ENCODE peak calls at places on chromosomes 1 and 21, in four cellular contexts. E is PC-3, V is spleen, Q is Panc1. H is an unnamed sample.
A peak's percentile ranks its signal among the peaks of the same experiment; 100 is the strongest.

GRCh38 chr1:95057361-95057760 is 15.4 kb downstream of the ALG14 start:
- DNase-seq in E (no peak), V (no peak), Q (no peak), H (no peak)

GRCh38 chr21:42537106-42537742 is 23.6 kb downstream of the SLC37A1 start:
- DNase-seq in E (peak; percentile 22), V (no peak), Q (no peak), H (no peak)

GRCh38 chr1:162690672-162691434 is 58.6 kb downstream of the DDR2 start:
- DNase-seq in E (peak; percentile 98), V (no peak), Q (peak; percentile 74), H (peak; percentile 47)

GRCh38 chr1:98429851-98430496 is 231.5 kb upstream of the SNX7 start:
- DNase-seq in E (peak; percentile 42), V (no peak), Q (no peak), H (no peak)

GRCh38 chr1:113291777-113292659 is 98.3 kb upstream of the MAGI3 start:
- DNase-seq in E (no peak), V (no peak), Q (no peak), H (no peak)

GRCh38 chr1:84619383-84620093 is 45.3 kb upstream of the CTBS start:
- DNase-seq in E (peak; percentile 90), V (no peak), Q (no peak), H (no peak)

GRCh38 chr1:118821801-118822200 is 166.3 kb downstream of the TBX15 start:
- DNase-seq in E (peak; percentile 44), V (no peak), Q (no peak), H (no peak)

GRCh38 chr1:41241748-41242644 is at the start of gene SCMH1:
- DNase-seq in E (peak; percentile 40), V (peak; percentile 90), Q (no peak), H (no peak)

GRCh38 chr1:207025144-207025880 is 7.2 kb downstream of the C1orf116 start:
- DNase-seq in E (peak; percentile 99), V (no peak), Q (no peak), H (no peak)

GRCh38 chr1:193538690-193539089 is 352.3 kb upstream of the B3GALT2 start:
- DNase-seq in E (no peak), V (no peak), Q (no peak), H (no peak)

GRCh38 chr21:33642896-33643657 is 776 bp downstream of the ITSN1 start:
- DNase-seq in E (peak; percentile 38), V (peak; percentile 89), Q (no peak), H (no peak)

GRCh38 chr1:48560114-48560513 is 88.1 kb upstream of the SPATA6 start:
- DNase-seq in E (no peak), V (no peak), Q (no peak), H (no peak)

GRCh38 chr1:165828103-165828558 is 717 bp downstream of the UCK2 start:
- DNase-seq in E (peak; percentile 55), V (peak; percentile 91), Q (no peak), H (no peak)

GRCh38 chr1:24490101-24490781 is 12.4 kb upstream of the RCAN3 start:
- DNase-seq in E (no peak), V (no peak), Q (no peak), H (no peak)

GRCh38 chr1:87094238-87094637 is 179.8 kb downstream of the HS2ST1 start:
- DNase-seq in E (no peak), V (no peak), Q (no peak), H (no peak)

GRCh38 chr1:225450491-225451191 is 22.8 kb upstream of the LBR start:
- DNase-seq in E (peak; percentile 57), V (no peak), Q (no peak), H (no peak)

GRCh38 chr1:38571726-38572125 is 287.8 kb downstream of the RRAGC start:
- DNase-seq in E (no peak), V (no peak), Q (no peak), H (no peak)

GRCh38 chr1:248871837-248872401 is 13.0 kb upstream of the ZNF692 start:
- DNase-seq in E (no peak), V (no peak), Q (no peak), H (no peak)

GRCh38 chr1:27992271-27992670 is 32.5 kb downstream of the XKR8 start:
- DNase-seq in E (no peak), V (peak; percentile 87), Q (no peak), H (no peak)

GRCh38 chr1:19866758-19867157 is 15.4 kb upstream of the OTUD3 start:
- DNase-seq in E (peak; percentile 80), V (no peak), Q (no peak), H (no peak)

GRCh38 chr1:155651861-155652661 is 36.5 kb downstream of the YY1AP1 start:
- DNase-seq in E (peak; percentile 78), V (no peak), Q (no peak), H (no peak)

DNA sequence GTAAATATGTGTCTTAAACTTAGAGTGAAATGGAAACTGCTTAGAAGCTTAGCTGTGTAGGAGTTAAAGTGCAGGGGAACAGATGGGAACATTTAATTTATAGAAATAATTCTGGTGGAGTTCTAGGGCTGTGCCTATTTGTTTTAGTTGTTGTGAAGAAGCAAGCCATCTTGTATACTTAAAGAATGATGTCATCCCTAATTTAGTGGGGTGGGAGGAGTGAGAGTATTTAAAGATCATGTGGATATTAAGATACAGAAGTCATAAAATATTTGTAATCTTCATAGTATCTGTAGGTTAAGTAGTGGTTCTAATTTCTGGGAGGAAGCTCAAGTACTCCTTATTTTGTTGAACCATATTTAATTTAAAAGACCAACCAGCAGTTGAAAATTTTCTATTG is 41.5 kb downstream of the BACH1 start:
- DNase-seq in E (no peak), V (no peak), Q (no peak), H (no peak)
- H3K27me3 ChIP-seq in E (no peaks in the 10 kb centered on the region), V (no peaks in the 10 kb centered on the region), Q (no peaks in the 10 kb centered on the region), H (no peaks in the 10 kb centered on the region)

GRCh38 chr1:201955009-201955749 is at the start of gene TIMM17A:
- DNase-seq in E (peak; percentile 92), V (peak; percentile 98), Q (peak; percentile 92), H (peak; percentile 96)
- H3K27ac ChIP-seq in E (peak within 1 kb of the TSS; percentile 64), V (peak within 1 kb of the TSS; percentile 87), Q (peak within 1 kb of the TSS; percentile 97), H (peak within 1 kb of the TSS; percentile 80)

GRCh38 chr1:74468982-74469603 is 43.3 kb downstream of the LRRC53 start:
- DNase-seq in E (peak; percentile 76), V (no peak), Q (peak; percentile 18), H (peak; percentile 26)
- TF ChIP-seq CTCF in E (peak; percentile 82), V (peak; percentile 58), Q (peak; percentile 67), H (peak; percentile 71)

GRCh38 chr1:11569954-11570353 is 84.3 kb downstream of the FBXO2 start:
- DNase-seq in E (no peak), V (no peak), Q (no peak), H (no peak)
- H3K27me3 ChIP-seq in E (peaks cover 13% of the 10 kb centered on the region), V (peaks cover 34% of the 10 kb centered on the region), Q (peaks cover 2% of the 10 kb centered on the region), H (no peaks in the 10 kb centered on the region)

DNA sequence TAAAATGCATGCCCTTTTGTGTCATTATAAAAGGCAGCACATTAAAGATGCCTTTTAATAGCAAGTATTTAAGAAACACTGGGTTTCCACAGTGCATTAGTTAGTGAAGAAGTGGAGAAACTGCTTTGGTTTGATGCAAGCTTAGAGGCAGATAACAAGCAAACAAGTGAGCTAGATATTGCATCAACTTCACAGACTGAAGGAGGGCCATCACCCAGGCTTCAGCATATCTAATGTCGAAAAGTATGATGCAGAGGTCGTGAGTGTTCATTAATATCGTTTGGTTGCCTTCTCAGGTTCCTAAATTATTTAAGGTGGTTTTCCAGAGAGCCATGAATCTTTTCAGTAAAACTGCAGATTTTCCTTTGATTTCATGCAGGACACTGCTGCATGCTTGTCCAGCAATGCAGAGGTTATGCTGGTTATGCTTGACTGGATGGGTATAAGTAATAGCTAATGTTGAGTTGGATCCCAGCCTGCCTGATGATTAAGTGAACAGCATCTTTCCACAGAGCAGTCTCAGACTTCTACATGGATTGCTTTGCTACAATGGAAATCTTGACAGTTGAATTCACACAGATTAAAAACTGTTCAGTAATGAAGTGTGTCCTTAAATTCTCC is 69.7 kb upstream of the IPO9 start:
- DNase-seq in E (no peak), V (no peak), Q (no peak), H (no peak)
- H3K27ac ChIP-seq in E (no peak overlapping the region), V (no peak overlapping the region), Q (no peak overlapping the region), H (no peak overlapping the region)

DNA sequence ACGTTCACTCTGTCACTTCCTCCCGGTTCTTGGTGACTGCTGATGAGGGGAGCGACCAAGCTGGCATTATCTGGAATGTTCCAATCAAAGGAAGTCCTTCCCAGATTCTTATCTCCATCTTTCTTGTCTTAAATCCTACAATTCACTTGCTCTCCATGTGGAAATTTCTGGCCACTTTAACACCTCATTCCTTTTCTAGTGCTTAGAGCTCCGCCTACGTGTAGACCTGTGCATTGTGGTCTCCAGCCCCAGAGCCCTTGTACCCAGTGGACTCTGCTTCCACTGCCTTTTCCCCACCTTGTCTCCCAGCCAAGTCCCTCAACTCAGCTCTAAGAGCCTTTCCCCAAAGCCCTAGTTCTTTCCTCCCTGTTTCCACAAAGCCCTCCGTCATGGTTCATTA is 12.2 kb upstream of the KLHDC7A start:
- DNase-seq in E (no peak), V (peak; percentile 23), Q (no peak), H (no peak)
- TF ChIP-seq CTCF in E (no peak), V (no peak), Q (no peak), H (no peak)

GRCh38 chr1:5632814-5633213 is 359.4 kb downstream of the NPHP4 start:
- DNase-seq in E (no peak), V (no peak), Q (no peak), H (no peak)
- H3K27me3 ChIP-seq in E (peaks cover 14% of the 10 kb centered on the region), V (peaks cover 9% of the 10 kb centered on the region), Q (peaks cover 2% of the 10 kb centered on the region), H (no peaks in the 10 kb centered on the region)

H was measured in AG04450.